ENCODE peak calls at places on chromosomes 2 and 18, in four cellular contexts. One of them, this sample, is unnamed.

GRCh38 chr2:63590621-63591408 is 2.1 kb downstream of the MDH1 start:
- DNase-seq in WTC11: no peak
- DNase-seq in K562: peak; percentile 56
- DNase-seq in HCT116: no peak
- DNase-seq in this sample: no peak

GRCh38 chr2:54604771-54605350 is 118.6 kb upstream of the EML6 start:
- DNase-seq in WTC11: no peak
- DNase-seq in K562: no peak
- DNase-seq in HCT116: no peak
- DNase-seq in this sample: no peak

GRCh38 chr18:79402209-79402576 is 6.5 kb downstream of the NFATC1 start:
- DNase-seq in WTC11: no peak
- DNase-seq in K562: no peak
- DNase-seq in HCT116: no peak
- DNase-seq in this sample: no peak

GRCh38 chr18:55790296-55790695 is 202.3 kb upstream of the TCF4 start:
- DNase-seq in WTC11: no peak
- DNase-seq in K562: no peak
- DNase-seq in HCT116: no peak
- DNase-seq in this sample: no peak

GRCh38 chr2:150479075-150479915 is 8.2 kb downstream of the RND3 start:
- DNase-seq in WTC11: no peak
- DNase-seq in K562: no peak
- DNase-seq in HCT116: no peak
- DNase-seq in this sample: no peak

GRCh38 chr18:80258640-80259039 is 11.3 kb upstream of the PARD6G start:
- DNase-seq in WTC11: no peak
- DNase-seq in K562: no peak
- DNase-seq in HCT116: no peak
- DNase-seq in this sample: no peak

GRCh38 chr18:6956999-6957398 is 160.6 kb downstream of the LAMA1 start:
- DNase-seq in WTC11: no peak
- DNase-seq in K562: no peak
- DNase-seq in HCT116: no peak
- DNase-seq in this sample: no peak

GRCh38 chr18:49174478-49174877 is 223.7 kb upstream of the SMAD7 start:
- DNase-seq in WTC11: no peak
- DNase-seq in K562: no peak
- DNase-seq in HCT116: no peak
- DNase-seq in this sample: no peak

GRCh38 chr2:48454504-48454903 is 75.5 kb upstream of the STON1 start:
- DNase-seq in WTC11: no peak
- DNase-seq in K562: no peak
- DNase-seq in HCT116: no peak
- DNase-seq in this sample: no peak

GRCh38 chr2:166375205-166375735 is 474 bp downstream of the SCN9A start:
- DNase-seq in WTC11: no peak
- DNase-seq in K562: no peak
- DNase-seq in HCT116: no peak
- DNase-seq in this sample: no peak

GRCh38 chr2:75025633-75026380 is 67.4 kb downstream of the POLE4 start:
- DNase-seq in WTC11: no peak
- DNase-seq in K562: no peak
- DNase-seq in HCT116: no peak
- DNase-seq in this sample: no peak

GRCh38 chr2:219560037-219560892 is 11.1 kb downstream of the OBSL1 start:
- DNase-seq in WTC11: no peak
- DNase-seq in K562: no peak
- DNase-seq in HCT116: no peak
- DNase-seq in this sample: peak; percentile 79

GRCh38 chr2:176087330-176088047 is 3.7 kb upstream of the EVX2 start:
- DNase-seq in WTC11: no peak
- DNase-seq in K562: no peak
- DNase-seq in HCT116: no peak
- DNase-seq in this sample: no peak

GRCh38 chr18:46034230-46034629 is 37.8 kb downstream of the PSTPIP2 start:
- DNase-seq in WTC11: no peak
- DNase-seq in K562: no peak
- DNase-seq in HCT116: no peak
- DNase-seq in this sample: no peak

GRCh38 chr2:234682492-234683228 is 185.8 kb upstream of the ARL4C start:
- DNase-seq in WTC11: no peak
- DNase-seq in K562: no peak
- DNase-seq in HCT116: no peak
- DNase-seq in this sample: no peak

GRCh38 chr2:147469471-147469870 is 375.4 kb upstream of the ACVR2A start:
- DNase-seq in WTC11: peak; percentile 64
- DNase-seq in K562: no peak
- DNase-seq in HCT116: no peak
- DNase-seq in this sample: peak; percentile 41

GRCh38 chr2:134333646-134334189 is 79.8 kb downstream of the MGAT5 start:
- DNase-seq in WTC11: no peak
- DNase-seq in K562: no peak
- DNase-seq in HCT116: no peak
- DNase-seq in this sample: no peak

GRCh38 chr18:31409301-31409700 is 32.7 kb downstream of the DSG4 start:
- DNase-seq in WTC11: no peak
- DNase-seq in K562: no peak
- DNase-seq in HCT116: no peak
- DNase-seq in this sample: no peak

GRCh38 chr2:150572961-150573395 is 85.5 kb upstream of the RND3 start:
- DNase-seq in WTC11: no peak
- DNase-seq in K562: no peak
- DNase-seq in HCT116: no peak
- DNase-seq in this sample: no peak

GRCh38 chr18:24068945-24069693 is 54.6 kb downstream of the TTC39C start:
- DNase-seq in WTC11: no peak
- DNase-seq in K562: no peak
- DNase-seq in HCT116: no peak
- DNase-seq in this sample: no peak

GRCh38 chr18:77320960-77321559 is 71.4 kb downstream of the GALR1 start:
- DNase-seq in WTC11: no peak
- DNase-seq in K562: no peak
- DNase-seq in HCT116: no peak
- DNase-seq in this sample: no peak

GRCh38 chr2:109703798-109704197 is 89.6 kb downstream of the SOWAHC start:
- DNase-seq in WTC11: no peak
- DNase-seq in K562: no peak
- DNase-seq in HCT116: no peak
- DNase-seq in this sample: no peak

GRCh38 chr18:44039216-44039615 is 641.5 kb upstream of the SETBP1 start:
- DNase-seq in WTC11: no peak
- DNase-seq in K562: no peak
- DNase-seq in HCT116: no peak
- DNase-seq in this sample: no peak

GRCh38 chr2:172588931-172589330 is 33.0 kb downstream of the PDK1 start:
- DNase-seq in WTC11: no peak
- DNase-seq in K562: no peak
- DNase-seq in HCT116: no peak
- DNase-seq in this sample: no peak

GRCh38 chr2:206556357-206556949 is 85.8 kb upstream of the FAM237A start:
- DNase-seq in WTC11: no peak
- DNase-seq in K562: peak; percentile 33
- DNase-seq in HCT116: peak; percentile 48
- DNase-seq in this sample: no peak

GRCh38 chr2:190637331-190637734 is 11.6 kb upstream of the NAB1 start:
- DNase-seq in WTC11: no peak
- DNase-seq in K562: no peak
- DNase-seq in HCT116: no peak
- DNase-seq in this sample: no peak

GRCh38 chr2:28927878-28928277 is 33.4 kb downstream of the WDR43 start:
- DNase-seq in WTC11: no peak
- DNase-seq in K562: no peak
- DNase-seq in HCT116: no peak
- DNase-seq in this sample: no peak

GRCh38 chr18:21296045-21296444 is 54.0 kb downstream of the GREB1L start:
- DNase-seq in WTC11: no peak
- DNase-seq in K562: no peak
- DNase-seq in HCT116: no peak
- DNase-seq in this sample: no peak

GRCh38 chr2:113175101-113175628 is 1.4 kb downstream of the PSD4 start:
- DNase-seq in WTC11: no peak
- DNase-seq in K562: no peak
- DNase-seq in HCT116: no peak
- DNase-seq in this sample: no peak

DNA sequence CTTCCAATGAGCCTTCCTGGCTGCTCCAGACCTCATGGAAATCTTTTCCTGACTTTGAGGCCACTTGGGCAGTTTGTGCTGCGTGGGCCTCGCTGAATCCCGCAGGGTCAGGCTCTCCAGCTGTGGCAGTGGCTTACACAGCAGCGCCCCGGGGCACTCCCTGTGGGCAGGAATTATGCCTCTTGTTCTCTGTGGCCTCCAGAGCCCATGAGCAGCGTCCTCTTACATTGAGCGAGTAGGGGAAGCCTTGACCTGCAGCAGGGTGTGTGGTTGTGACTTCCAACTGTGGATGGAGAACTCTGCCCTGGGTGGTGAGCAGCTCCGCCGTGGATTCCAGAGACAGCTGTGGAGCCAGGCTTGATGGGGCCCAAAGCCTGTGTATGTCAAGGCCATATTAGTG is 180.8 kb downstream of the GLI2 start:
- DNase-seq in WTC11: no peak
- DNase-seq in K562: no peak
- DNase-seq in HCT116: no peak
- DNase-seq in this sample: no peak
- TF ChIP-seq ATF3 in WTC11: no peak
- TF ChIP-seq ATF3 in K562: no peak
- TF ChIP-seq ATF3 in HCT116: no peak
- TF ChIP-seq ATF3 in this sample: no peak

GRCh38 chr2:227454323-227454860 is 17.6 kb upstream of the AGFG1 start:
- DNase-seq in WTC11: no peak
- DNase-seq in K562: no peak
- DNase-seq in HCT116: no peak
- DNase-seq in this sample: no peak
- TF ChIP-seq ATF3 in WTC11: no peak
- TF ChIP-seq ATF3 in K562: no peak
- TF ChIP-seq ATF3 in HCT116: no peak
- TF ChIP-seq ATF3 in this sample: no peak

GRCh38 chr2:137893145-137893544 is 71.1 kb upstream of the HNMT start:
- DNase-seq in WTC11: no peak
- DNase-seq in K562: no peak
- DNase-seq in HCT116: no peak
- DNase-seq in this sample: no peak

GRCh38 chr2:137886432-137886831 is 77.8 kb upstream of the HNMT start:
- DNase-seq in WTC11: peak; percentile 18
- DNase-seq in K562: peak; percentile 9
- DNase-seq in HCT116: peak; percentile 8
- DNase-seq in this sample: no peak

GRCh38 chr2:137888845-137889244 is 75.4 kb upstream of the HNMT start:
- DNase-seq in WTC11: peak; percentile 71
- DNase-seq in K562: peak; percentile 46
- DNase-seq in HCT116: peak; percentile 10
- DNase-seq in this sample: peak; percentile 62
- TF ChIP-seq ATF3 in WTC11: no peak
- TF ChIP-seq ATF3 in K562: no peak
- TF ChIP-seq ATF3 in HCT116: no peak
- TF ChIP-seq ATF3 in this sample: no peak

DNA sequence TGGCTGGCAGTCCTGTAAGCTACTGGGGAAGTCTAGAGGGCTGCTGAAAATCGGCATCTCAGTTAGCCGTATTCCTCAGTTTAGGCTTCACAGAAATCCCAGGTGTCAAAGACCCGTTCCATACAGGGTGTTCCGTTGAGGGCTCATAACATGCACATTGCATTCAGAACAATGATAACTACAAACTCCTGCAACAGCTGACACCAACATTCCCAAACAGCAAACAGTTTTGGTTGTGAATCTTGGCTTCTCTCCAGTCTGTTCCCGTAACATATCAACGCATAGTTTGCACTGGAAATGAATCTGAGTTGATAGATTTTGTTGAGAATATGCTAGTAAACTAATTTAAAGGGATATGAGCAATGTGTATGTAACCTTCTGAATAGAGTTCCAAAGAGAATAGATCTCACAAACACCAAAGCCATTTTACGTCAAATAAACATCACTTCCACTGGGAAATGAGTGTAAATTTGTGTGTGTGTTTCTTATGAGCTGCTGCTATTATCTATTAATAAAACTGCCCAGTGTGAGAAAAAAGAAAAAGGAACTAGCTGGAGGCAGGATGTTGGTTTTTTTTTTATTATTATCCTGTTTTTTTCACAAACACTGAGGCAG is 52.1 kb upstream of the ACKR3 start:
- DNase-seq in WTC11: no peak
- DNase-seq in K562: no peak
- DNase-seq in HCT116: no peak
- DNase-seq in this sample: no peak
- TF ChIP-seq ATF3 in WTC11: no peak
- TF ChIP-seq ATF3 in K562: no peak
- TF ChIP-seq ATF3 in HCT116: no peak
- TF ChIP-seq ATF3 in this sample: no peak

DNA sequence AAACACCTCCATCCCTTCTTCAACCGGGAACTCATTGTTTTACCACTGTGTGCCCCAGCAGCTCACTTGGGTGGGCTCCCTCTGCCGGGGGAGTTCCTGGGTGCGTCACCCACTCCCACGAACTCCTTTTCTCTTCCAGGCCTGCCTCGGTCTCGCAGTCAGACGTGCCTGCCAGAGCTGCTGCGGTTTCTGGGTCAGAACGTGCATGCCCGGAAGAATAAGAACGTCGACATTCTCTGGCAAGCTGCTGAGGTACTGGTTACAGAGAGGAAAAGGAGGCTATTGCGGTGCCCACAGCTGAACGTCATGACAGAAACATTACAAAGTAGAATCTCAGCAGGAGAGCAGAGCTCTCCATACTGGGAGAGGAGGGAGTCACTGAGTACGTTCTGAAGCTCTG is 35.6 kb downstream of the COA5 start:
- DNase-seq in WTC11: no peak
- DNase-seq in K562: no peak
- DNase-seq in HCT116: no peak
- DNase-seq in this sample: no peak
- TF ChIP-seq ATF3 in WTC11: no peak
- TF ChIP-seq ATF3 in K562: no peak
- TF ChIP-seq ATF3 in HCT116: no peak
- TF ChIP-seq ATF3 in this sample: no peak

This sample was measured in H1.